ENCODE peak calls at places on chromosomes 2 and 18, in nine cellular contexts. M is CD4-positive, alpha-beta memory T cell; N is tibial nerve; W is aorta; R is HL-60; Y is adrenal gland; K is neural progenitor cell; F is tibial artery; V is right cardiac atrium. S is an unnamed sample.

GRCh38 chr2:33058716-33059451 is 112.1 kb downstream of the LTBP1 start:
- DNase-seq in M (no peak), N (no peak), W (no peak), R (no peak), Y (no peak), K (no peak), F (no peak), V (no peak), S (no peak)

GRCh38 chr2:11541693-11542274 is 7.9 kb downstream of the GREB1 start:
- DNase-seq in M (no peak), N (no peak), W (no peak), R (no peak), Y (no peak), K (no peak), F (no peak), V (no peak), S (no peak)

GRCh38 chr2:48377646-48378045 is 152.3 kb upstream of the STON1 start:
- DNase-seq in M (no peak), N (no peak), W (no peak), R (no peak), Y (no peak), K (no peak), F (no peak), V (no peak), S (no peak)

GRCh38 chr18:50630895-50631294 is 71.0 kb downstream of the MAPK4 start:
- DNase-seq in M (no peak), N (no peak), W (no peak), R (no peak), Y (no peak), K (no peak), F (no peak), V (no peak), S (no peak)

GRCh38 chr2:15839461-15840124 is 100.8 kb upstream of the MYCN start:
- DNase-seq in M (no peak), N (no peak), W (no peak), R (no peak), Y (no peak), K (no peak), F (no peak), V (no peak), S (no peak)

GRCh38 chr2:240460243-240460630 is 24.8 kb downstream of the GPC1 start:
- DNase-seq in M (peak; percentile 5), N (no peak), W (peak; percentile 28), R (no peak), Y (peak; percentile 5), K (no peak), F (no peak), V (peak; percentile 43), S (peak; percentile 28)

GRCh38 chr2:59787095-59787494 is 766.4 kb downstream of the BCL11A start:
- DNase-seq in M (no peak), N (no peak), W (no peak), R (no peak), Y (no peak), K (no peak), F (no peak), V (no peak), S (no peak)

GRCh38 chr18:55301836-55302235 is 286.2 kb downstream of the TCF4 start:
- DNase-seq in M (no peak), N (no peak), W (no peak), R (no peak), Y (no peak), K (no peak), F (no peak), V (no peak), S (no peak)

GRCh38 chr18:38796762-38797161 is 1231.2 kb upstream of the CELF4 start:
- DNase-seq in M (no peak), N (no peak), W (no peak), R (no peak), Y (no peak), K (no peak), F (no peak), V (no peak), S (no peak)

GRCh38 chr18:46278481-46279465 is 174.6 kb downstream of the HAUS1 start:
- DNase-seq in M (no peak), N (no peak), W (no peak), R (no peak), Y (peak; percentile 24), K (no peak), F (no peak), V (no peak), S (no peak)

GRCh38 chr2:68448671-68449394 is 18.3 kb downstream of the FBXO48 start:
- DNase-seq in M (peak; percentile 41), N (no peak), W (peak; percentile 51), R (no peak), Y (no peak), K (no peak), F (no peak), V (peak; percentile 56), S (no peak)

GRCh38 chr2:213316001-213316735 is 31.9 kb downstream of the SPAG16 start:
- DNase-seq in M (no peak), N (no peak), W (no peak), R (no peak), Y (no peak), K (no peak), F (no peak), V (no peak), S (no peak)

GRCh38 chr2:9764153-9764778 is 79.0 kb upstream of the TAF1B start:
- DNase-seq in M (no peak), N (no peak), W (no peak), R (no peak), Y (no peak), K (no peak), F (peak; percentile 12), V (no peak), S (no peak)
- H3K27ac ChIP-seq in M (no peak overlapping the region), N (no peak overlapping the region), W (no peak overlapping the region), R (no peak overlapping the region), Y (no peak overlapping the region), K (no peak overlapping the region), F (no peak overlapping the region), V (no peak overlapping the region), S (no peak overlapping the region)

DNA sequence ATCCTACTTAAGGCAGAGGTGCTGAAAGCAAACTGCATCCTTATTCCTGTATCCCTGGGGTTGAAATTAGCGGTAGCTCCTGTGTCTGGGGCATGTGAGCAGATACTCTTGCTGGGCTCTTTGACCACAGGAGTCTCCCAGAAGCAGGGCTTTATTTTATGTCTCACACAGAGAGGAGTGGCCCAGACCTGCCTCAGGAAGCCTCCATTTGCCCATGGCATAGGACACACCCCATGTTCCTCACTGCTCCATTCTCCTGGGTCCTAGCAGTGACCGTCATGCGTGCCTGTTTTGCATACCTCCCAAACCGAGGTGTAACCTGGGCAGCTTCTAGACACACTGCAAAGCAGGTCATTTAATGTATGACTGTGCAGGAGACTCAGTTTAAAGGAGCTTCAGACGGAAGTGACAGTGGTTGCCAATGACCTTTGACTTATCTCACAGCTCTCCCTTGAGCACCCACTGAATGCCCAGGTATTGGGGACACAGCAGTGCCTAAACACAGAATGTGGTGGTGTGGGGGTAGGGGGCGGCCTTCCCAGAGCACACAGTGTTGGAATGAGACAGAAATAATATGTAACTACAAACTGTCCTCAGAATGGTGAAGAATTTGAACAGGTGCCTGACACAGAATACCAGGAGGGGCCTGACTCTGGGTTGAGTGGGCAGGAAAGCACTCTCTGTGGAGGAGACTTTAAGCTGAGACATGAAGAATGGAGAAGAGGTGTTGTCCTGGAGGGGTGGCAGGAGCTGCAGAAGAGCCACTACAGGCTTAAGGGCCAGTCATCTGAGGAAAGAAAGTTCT is 3.7 kb downstream of the TMEM37 start:
- DNase-seq in M (no peak), N (no peak), W (no peak), R (no peak), Y (no peak), K (no peak), F (no peak), V (no peak), S (no peak)
- H3K27ac ChIP-seq in M (no peak overlapping the region), N (no peak overlapping the region), W (no peak overlapping the region), R (no peak overlapping the region), Y (no peak overlapping the region), K (no peak overlapping the region), F (no peak overlapping the region), V (no peak overlapping the region), S (no peak overlapping the region)

DNA sequence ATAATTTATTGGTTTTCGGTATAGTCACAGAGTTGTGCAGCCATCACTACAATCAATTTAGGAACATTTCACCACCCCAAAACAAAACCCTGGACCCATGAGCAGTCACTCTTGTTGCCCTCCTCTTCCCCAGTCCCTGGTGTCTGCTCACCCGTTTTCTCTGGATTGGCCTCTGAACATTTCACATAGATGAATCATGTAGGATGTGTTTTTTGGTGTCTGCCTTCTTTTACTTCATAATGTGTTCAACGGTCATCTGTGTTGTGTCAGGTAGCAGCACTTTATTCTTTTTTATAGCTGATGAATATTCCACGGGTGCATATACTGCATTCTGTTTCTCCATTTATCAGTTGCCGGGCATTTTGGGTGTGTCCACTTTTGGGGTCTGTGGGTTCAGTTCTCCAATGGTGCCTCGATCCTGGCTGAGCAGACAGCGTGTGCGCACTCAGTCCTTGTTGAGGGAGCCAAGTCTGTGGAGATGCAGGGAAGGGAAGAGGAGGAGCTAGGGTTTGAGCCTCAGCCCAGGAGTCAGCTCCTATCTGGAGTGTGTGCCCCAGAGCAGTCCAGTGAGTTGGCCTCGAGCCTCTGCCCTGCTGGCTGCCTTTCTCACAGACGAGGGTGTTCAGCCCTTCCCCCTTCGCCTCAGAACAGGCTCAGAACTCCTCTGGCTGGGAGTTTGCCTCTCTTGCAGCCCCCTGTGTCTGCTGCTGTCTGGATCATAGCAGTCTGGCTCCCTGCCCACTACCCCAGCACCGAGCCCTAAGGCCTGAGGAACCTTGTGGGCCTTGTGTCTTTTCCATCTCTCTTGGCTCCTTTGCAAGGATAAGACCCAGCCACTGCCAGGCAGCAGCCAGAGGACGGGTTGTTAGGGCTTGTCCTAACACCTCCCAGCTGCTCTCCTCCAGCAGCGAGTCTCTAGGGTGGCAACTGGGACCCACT is 18.0 kb downstream of the C2orf74 start:
- DNase-seq in M (no peak), N (no peak), W (peak; percentile 90), R (no peak), Y (peak; percentile 89), K (no peak), F (peak; percentile 65), V (peak; percentile 95), S (no peak)
- H3K27ac ChIP-seq in M (peak overlapping the region; percentile 7), N (peak overlapping the region; percentile 100), W (peak overlapping the region; percentile 65), R (no peak overlapping the region), Y (peak overlapping the region; percentile 99), K (no peak overlapping the region), F (peak overlapping the region; percentile 98), V (peak overlapping the region; percentile 31), S (no peak overlapping the region)

GRCh38 chr18:63438181-63438580 is 15.9 kb upstream of the VPS4B start:
- DNase-seq in M (no peak), N (no peak), W (peak; percentile 60), R (no peak), Y (no peak), K (no peak), F (no peak), V (no peak), S (no peak)

GRCh38 chr18:63430526-63430925 is 8.2 kb upstream of the VPS4B start:
- DNase-seq in M (no peak), N (no peak), W (no peak), R (no peak), Y (no peak), K (no peak), F (no peak), V (no peak), S (no peak)

GRCh38 chr18:63427566-63427965 is 5.3 kb upstream of the VPS4B start:
- DNase-seq in M (no peak), N (no peak), W (no peak), R (no peak), Y (no peak), K (no peak), F (no peak), V (no peak), S (no peak)

GRCh38 chr18:63431180-63431579 is 8.9 kb upstream of the VPS4B start:
- DNase-seq in M (no peak), N (no peak), W (no peak), R (no peak), Y (no peak), K (no peak), F (no peak), V (no peak), S (no peak)

GRCh38 chr18:63433349-63433866 is 11.1 kb upstream of the VPS4B start:
- DNase-seq in M (no peak), N (peak; percentile 70), W (no peak), R (no peak), Y (no peak), K (no peak), F (peak; percentile 42), V (no peak), S (no peak)
- H3K27ac ChIP-seq in M (no peak overlapping the region), N (no peak overlapping the region), W (no peak overlapping the region), R (no peak overlapping the region), Y (no peak overlapping the region), K (no peak overlapping the region), F (peak overlapping the region; percentile 68), V (no peak overlapping the region), S (no peak overlapping the region)